ENCODE peak calls at places on chromosomes 6 and 20, in six cellular contexts. T is pancreas; Q is transverse colon; G is GM23248; Z is left ventricle myocardium inferior; X is CD8-positive, alpha-beta T cell. B is an unnamed sample. For H3K4me1, the result is how much of the 10 kb centered on the place peaks cover.

GRCh38 chr6:4489538-4489937 is 286.7 kb upstream of the CDYL start:
- DNase-seq in T (no peak), Q (no peak), G (no peak), Z (no peak), X (no peak), B (no peak)

GRCh38 chr6:27275025-27275956 is 27.8 kb downstream of the PRSS16 start:
- DNase-seq in T (no peak), Q (no peak), G (no peak), Z (no peak), X (no peak), B (no peak)

GRCh38 chr6:14406616-14407343 is 289.2 kb downstream of the CD83 start:
- DNase-seq in T (no peak), Q (no peak), G (no peak), Z (no peak), X (no peak), B (no peak)

GRCh38 chr6:132224943-132225342 is 176.3 kb downstream of the MOXD1 start:
- DNase-seq in T (no peak), Q (no peak), G (no peak), Z (no peak), X (no peak), B (no peak)

GRCh38 chr6:24797596-24798216 is 1.0 kb downstream of the ARMH2 start:
- DNase-seq in T (peak), Q (no peak), G (no peak), Z (no peak), X (no peak), B (no peak)

GRCh38 chr6:38021571-38021970 is 202.0 kb downstream of the ZFAND3 start:
- DNase-seq in T (no peak), Q (no peak), G (no peak), Z (no peak), X (no peak), B (no peak)

GRCh38 chr20:61899971-61900370 is 165.7 kb downstream of the TAF4 start:
- DNase-seq in T (peak), Q (no peak), G (no peak), Z (no peak), X (no peak), B (no peak)

GRCh38 chr6:117477988-117478852 is 4.3 kb upstream of the DCBLD1 start:
- DNase-seq in T (no peak), Q (peak), G (no peak), Z (no peak), X (no peak), B (peak)

GRCh38 chr6:127776320-127776719 is 124.5 kb downstream of the THEMIS start:
- DNase-seq in T (no peak), Q (no peak), G (no peak), Z (no peak), X (no peak), B (no peak)

GRCh38 chr6:125811259-125811658 is 20.5 kb downstream of the NCOA7 start:
- DNase-seq in T (no peak), Q (no peak), G (no peak), Z (no peak), X (no peak), B (no peak)

GRCh38 chr6:169807699-169808607 is 56.5 kb downstream of the ERMARD start:
- DNase-seq in T (no peak), Q (no peak), G (no peak), Z (no peak), X (no peak), B (no peak)

GRCh38 chr6:125164696-125165095 is 11.1 kb downstream of the TPD52L1 start:
- DNase-seq in T (no peak), Q (no peak), G (no peak), Z (no peak), X (no peak), B (no peak)

GRCh38 chr20:35871311-35871771 is 83.0 kb downstream of the SCAND1 start:
- DNase-seq in T (no peak), Q (peak), G (peak), Z (peak), X (no peak), B (no peak)

GRCh38 chr6:24520929-24521546 is 26.3 kb downstream of the ALDH5A1 start:
- DNase-seq in T (peak), Q (peak), G (peak), Z (peak), X (peak), B (peak)

GRCh38 chr6:17132967-17133366 is 31.1 kb downstream of the STMND1 start:
- DNase-seq in T (no peak), Q (no peak), G (no peak), Z (no peak), X (no peak), B (no peak)

GRCh38 chr6:33921745-33922144 is 117.9 kb upstream of the MLN start:
- DNase-seq in T (no peak), Q (no peak), G (no peak), Z (no peak), X (no peak), B (no peak)

GRCh38 chr6:3849681-3850450 is 693 bp downstream of the FAM50B start:
- DNase-seq in T (peak), Q (peak), G (peak), Z (peak), X (peak), B (peak)

GRCh38 chr6:14055541-14055940 is 62.0 kb upstream of the CD83 start:
- DNase-seq in T (no peak), Q (no peak), G (no peak), Z (no peak), X (no peak), B (no peak)

GRCh38 chr6:108609276-108609769 is 48.6 kb downstream of the FOXO3 start:
- DNase-seq in T (no peak), Q (no peak), G (peak), Z (no peak), X (no peak), B (no peak)

GRCh38 chr20:46438156-46438750 is 31.8 kb upstream of the ELMO2 start:
- DNase-seq in T (no peak), Q (no peak), G (peak), Z (no peak), X (no peak), B (no peak)
- H3K4me1 ChIP-seq in T (under half), Q (under half), G (under half), Z (under half), X (under half), B (under half)

DNA sequence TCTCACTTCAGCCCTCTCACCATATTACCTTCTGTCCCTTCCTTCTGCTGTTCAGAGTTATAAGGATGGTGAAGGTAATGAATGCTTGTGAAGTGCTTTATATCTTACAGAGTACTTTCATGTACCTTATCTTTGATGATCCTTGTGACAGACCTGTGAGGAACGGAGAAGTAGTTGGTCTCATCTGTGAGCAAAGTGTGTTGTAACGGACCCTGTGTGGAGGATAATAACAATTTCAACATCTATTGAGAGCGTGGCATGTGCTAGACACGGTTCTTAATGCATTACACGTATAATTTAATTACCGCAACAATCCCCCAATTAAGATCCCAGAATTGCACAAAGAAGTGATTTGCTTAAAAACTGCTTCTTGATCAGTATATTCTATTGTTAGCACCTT is 124.6 kb downstream of the ANKS1A start:
- DNase-seq in T (no peak), Q (no peak), G (no peak), Z (no peak), X (no peak), B (no peak)
- H3K4me1 ChIP-seq in T (under half), Q (under half), G (under half), Z (half or more), X (under half), B (under half)

GRCh38 chr6:56868687-56869086 is 86.2 kb upstream of the BEND6 start:
- DNase-seq in T (no peak), Q (no peak), G (peak), Z (no peak), X (no peak), B (no peak)

GRCh38 chr6:56864171-56864616 is 90.7 kb upstream of the BEND6 start:
- DNase-seq in T (no peak), Q (no peak), G (no peak), Z (no peak), X (no peak), B (no peak)

GRCh38 chr6:56865081-56865875 is 89.6 kb upstream of the BEND6 start:
- DNase-seq in T (no peak), Q (no peak), G (no peak), Z (no peak), X (no peak), B (no peak)

GRCh38 chr6:56869346-56869745 is 85.6 kb upstream of the BEND6 start:
- DNase-seq in T (no peak), Q (no peak), G (no peak), Z (no peak), X (no peak), B (no peak)

DNA sequence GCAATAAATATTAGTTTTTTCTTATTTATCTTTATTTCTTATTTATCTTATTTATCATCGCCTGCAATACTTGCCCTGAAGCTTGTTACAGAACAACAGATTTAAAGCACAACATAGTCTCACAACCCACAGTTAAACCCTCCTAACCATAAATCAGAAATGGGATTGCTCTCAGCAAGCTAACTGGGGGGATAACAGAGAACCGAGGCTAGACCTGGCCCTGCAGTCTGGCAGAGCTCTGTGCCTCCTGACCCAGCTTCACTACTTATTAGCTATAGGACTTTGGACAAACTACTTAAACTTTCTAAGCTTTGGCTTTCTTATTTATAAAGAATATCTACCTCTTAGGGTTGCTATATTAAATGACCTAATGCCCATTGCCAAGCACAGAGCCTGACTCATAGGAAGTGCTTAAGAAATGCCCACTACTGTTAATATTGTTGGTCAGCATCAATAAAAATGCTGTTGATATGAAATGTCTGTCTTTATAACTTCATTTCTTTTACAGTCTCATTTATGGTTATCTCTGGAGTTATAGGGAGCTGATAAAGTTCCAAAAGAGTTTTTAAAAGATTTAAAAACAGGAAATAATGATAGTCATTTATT is 87.9 kb upstream of the BEND6 start:
- DNase-seq in T (no peak), Q (no peak), G (peak), Z (no peak), X (no peak), B (no peak)
- H3K4me1 ChIP-seq in T (under half), Q (under half), G (half or more), Z (under half), X (under half), B (under half)

DNA sequence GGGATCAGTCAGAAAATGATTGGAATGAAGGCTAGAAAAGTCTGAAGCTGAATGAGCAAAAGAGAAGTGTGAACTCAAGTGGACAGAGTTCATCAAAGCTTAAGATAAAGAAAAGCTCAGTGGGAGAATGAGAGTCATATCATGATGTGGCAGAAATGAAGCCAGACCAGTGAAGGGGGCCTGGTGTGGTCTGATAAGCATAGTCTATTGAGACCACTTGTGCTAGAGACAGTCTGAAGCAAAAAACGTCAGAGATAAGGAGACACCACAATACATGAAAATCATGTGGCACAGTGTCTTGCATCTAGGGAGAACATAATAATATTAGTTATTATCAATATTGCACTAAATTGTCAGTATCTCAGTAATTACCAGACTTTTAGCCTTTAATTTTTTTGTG is 601.5 kb downstream of the UTRN start:
- DNase-seq in T (no peak), Q (no peak), G (no peak), Z (no peak), X (no peak), B (no peak)
- H3K4me1 ChIP-seq in T (under half), Q (under half), G (under half), Z (under half), X (under half), B (under half)

GRCh38 chr20:47350691-47351545 is 5.6 kb downstream of the ZMYND8 start:
- DNase-seq in T (no peak), Q (no peak), G (no peak), Z (no peak), X (no peak), B (no peak)
- H3K4me1 ChIP-seq in T (half or more), Q (half or more), G (half or more), Z (half or more), X (half or more), B (half or more)

GRCh38 chr6:10686901-10687300 is 7.5 kb downstream of the C6orf52 start:
- DNase-seq in T (no peak), Q (no peak), G (no peak), Z (no peak), X (no peak), B (no peak)
- H3K4me1 ChIP-seq in T (under half), Q (under half), G (under half), Z (under half), X (under half), B (under half)

GRCh38 chr6:113888996-113889635 is 32.0 kb downstream of the MARCKS start:
- DNase-seq in T (no peak), Q (no peak), G (no peak), Z (no peak), X (no peak), B (no peak)
- H3K4me1 ChIP-seq in T (under half), Q (under half), G (under half), Z (under half), X (under half), B (under half)

GRCh38 chr20:19922716-19923115 is 94.4 kb upstream of the NAA20 start:
- DNase-seq in T (no peak), Q (no peak), G (no peak), Z (no peak), X (no peak), B (no peak)
- H3K4me1 ChIP-seq in T (under half), Q (under half), G (under half), Z (half or more), X (under half), B (under half)

GRCh38 chr20:31673435-31673834 is 35.7 kb downstream of the COX4I2 start:
- DNase-seq in T (no peak), Q (no peak), G (no peak), Z (no peak), X (no peak), B (no peak)

GRCh38 chr20:31669876-31670275 is 32.2 kb downstream of the COX4I2 start:
- DNase-seq in T (no peak), Q (no peak), G (no peak), Z (no peak), X (no peak), B (no peak)

GRCh38 chr20:31670371-31671228 is 32.9 kb downstream of the COX4I2 start:
- DNase-seq in T (peak), Q (peak), G (no peak), Z (peak), X (no peak), B (peak)

GRCh38 chr20:31673943-31674463 is 36.3 kb downstream of the COX4I2 start:
- DNase-seq in T (no peak), Q (no peak), G (no peak), Z (no peak), X (no peak), B (no peak)

DNA sequence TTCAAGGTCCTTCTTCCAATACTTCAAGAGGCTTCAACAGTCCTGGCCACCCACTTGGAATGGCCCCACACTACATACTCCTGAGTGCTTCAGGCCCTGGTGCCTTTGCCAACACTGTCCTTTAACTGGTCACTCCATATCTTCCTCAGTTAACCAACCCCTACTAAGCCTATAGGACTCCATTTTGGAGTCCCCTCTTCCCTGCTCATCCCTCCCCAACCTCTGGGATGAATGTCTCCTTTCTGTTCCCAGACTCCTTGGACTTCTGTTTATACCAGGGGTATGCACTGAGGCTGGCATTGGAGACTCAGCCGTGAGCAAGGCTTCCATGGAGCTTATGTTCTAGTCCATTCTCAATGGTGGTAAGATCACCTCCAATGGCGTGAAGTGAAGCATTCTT is 33.6 kb downstream of the COX4I2 start:
- DNase-seq in T (no peak), Q (no peak), G (no peak), Z (no peak), X (no peak), B (no peak)
- H3K4me1 ChIP-seq in T (under half), Q (half or more), G (under half), Z (half or more), X (under half), B (under half)

DNA sequence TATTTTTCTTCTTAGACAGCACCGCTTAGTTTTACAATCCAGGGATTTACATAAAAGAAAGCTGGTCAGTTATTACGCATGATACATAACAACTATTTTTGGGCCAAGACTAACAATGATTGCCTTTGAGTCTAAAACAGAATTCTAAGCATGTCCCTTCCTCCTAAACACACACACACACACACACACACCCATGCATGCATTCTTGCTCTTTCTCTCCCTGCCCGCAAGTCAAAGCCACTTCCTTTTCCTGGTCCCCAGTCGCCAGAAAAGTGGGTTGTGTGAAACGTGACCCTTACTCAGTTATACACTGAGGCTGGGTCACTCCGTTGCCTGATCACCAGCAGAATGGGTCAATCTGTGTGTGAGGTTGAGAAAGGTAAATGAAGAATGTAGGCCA is 31.4 kb downstream of the FYN start:
- DNase-seq in T (no peak), Q (peak), G (no peak), Z (no peak), X (peak), B (no peak)
- H3K4me1 ChIP-seq in T (under half), Q (under half), G (under half), Z (half or more), X (half or more), B (under half)